ENCODE peak calls at places on chromosomes 4 and X, in nine cellular contexts. M is Peyer's patch, R is NCI-H2171, O is RPMI8226, V is LHCN-M2, Q is thoracic aorta, F is PC-3, J is NCI-H774, E is amniotic stem cell. L is an unnamed sample.

GRCh38 chr4:154658680-154659402 is 46.4 kb upstream of the FGG start:
- DNase-seq in M (no peak), R (no peak), O (no peak), V (peak), Q (no peak), F (no peak), J (no peak), E (no peak), L (no peak)

GRCh38 chrX:14528629-14529287 is 578 bp upstream of the GLRA2 start:
- DNase-seq in M (no peak), R (peak), O (peak), V (peak), Q (no peak), F (peak), J (peak), E (no peak), L (peak)

GRCh38 chrX:140157611-140158010 is 192.3 kb upstream of the CXorf66 start:
- DNase-seq in M (no peak), R (no peak), O (no peak), V (peak), Q (no peak), F (peak), J (no peak), E (no peak), L (no peak)

GRCh38 chr4:135508006-135508714 is 1306.6 kb upstream of the PABPC4L start:
- DNase-seq in M (no peak), R (no peak), O (peak), V (peak), Q (no peak), F (peak), J (no peak), E (no peak), L (no peak)

GRCh38 chrX:14927391-14927790 is 54.2 kb downstream of the MOSPD2 start:
- DNase-seq in M (no peak), R (no peak), O (no peak), V (no peak), Q (no peak), F (peak), J (no peak), E (no peak), L (no peak)

GRCh38 chrX:101208152-101208905 is 11.3 kb upstream of the DRP2 start:
- DNase-seq in M (no peak), R (no peak), O (no peak), V (no peak), Q (no peak), F (no peak), J (no peak), E (no peak), L (no peak)

GRCh38 chrX:38061335-38061734 is 55.0 kb downstream of the SYTL5 start:
- DNase-seq in M (no peak), R (no peak), O (no peak), V (peak), Q (no peak), F (peak), J (no peak), E (no peak), L (no peak)

GRCh38 chr4:98539299-98539698 is 119.1 kb downstream of the TSPAN5 start:
- DNase-seq in M (no peak), R (no peak), O (no peak), V (no peak), Q (no peak), F (no peak), J (no peak), E (no peak), L (no peak)

GRCh38 chr4:3481113-3481531 is 18.0 kb downstream of the DOK7 start:
- DNase-seq in M (no peak), R (no peak), O (no peak), V (peak), Q (no peak), F (no peak), J (no peak), E (no peak), L (no peak)

GRCh38 chrX:12701625-12702024 is 89.6 kb upstream of the PRPS2 start:
- DNase-seq in M (peak), R (peak), O (peak), V (peak), Q (no peak), F (peak), J (peak), E (peak), L (peak)

GRCh38 chr4:161573836-161574235 is 590.0 kb downstream of the FSTL5 start:
- DNase-seq in M (no peak), R (no peak), O (no peak), V (no peak), Q (no peak), F (peak), J (no peak), E (no peak), L (no peak)

GRCh38 chr4:1031956-1032795 is 20.8 kb downstream of the FGFRL1 start:
- DNase-seq in M (no peak), R (no peak), O (peak), V (peak), Q (no peak), F (peak), J (no peak), E (no peak), L (no peak)

GRCh38 chr4:7928711-7929505 is 10.8 kb downstream of the AFAP1 start:
- DNase-seq in M (no peak), R (no peak), O (no peak), V (peak), Q (no peak), F (no peak), J (no peak), E (no peak), L (no peak)

GRCh38 chr4:53141308-53141707 is 224.6 kb downstream of the SCFD2 start:
- DNase-seq in M (no peak), R (no peak), O (no peak), V (peak), Q (no peak), F (no peak), J (no peak), E (no peak), L (no peak)

GRCh38 chrX:71269801-71270395 is 13.5 kb upstream of the NONO start:
- DNase-seq in M (no peak), R (no peak), O (no peak), V (no peak), Q (no peak), F (no peak), J (no peak), E (no peak), L (no peak)

GRCh38 chr4:108738307-108738706 is 24.5 kb downstream of the ETNPPL start:
- DNase-seq in M (no peak), R (no peak), O (no peak), V (peak), Q (no peak), F (peak), J (no peak), E (no peak), L (no peak)

GRCh38 chrX:67700607-67701006 is 156.8 kb downstream of the AR start:
- DNase-seq in M (no peak), R (no peak), O (no peak), V (no peak), Q (no peak), F (no peak), J (no peak), E (no peak), L (no peak)

GRCh38 chrX:69156638-69157037 is 8.6 kb downstream of the PJA1 start:
- DNase-seq in M (no peak), R (no peak), O (no peak), V (no peak), Q (no peak), F (no peak), J (no peak), E (no peak), L (no peak)

GRCh38 chr4:30856795-30857564 is 136.8 kb downstream of the PCDH7 start:
- DNase-seq in M (no peak), R (no peak), O (no peak), V (no peak), Q (no peak), F (no peak), J (no peak), E (no peak), L (no peak)

GRCh38 chr4:165864228-165864627 is 8.8 kb upstream of the TLL1 start:
- DNase-seq in M (no peak), R (no peak), O (no peak), V (no peak), Q (no peak), F (no peak), J (no peak), E (no peak), L (no peak)

GRCh38 chrX:13270360-13270759 is 49.5 kb downstream of the ATXN3L start:
- DNase-seq in M (no peak), R (no peak), O (no peak), V (no peak), Q (no peak), F (peak), J (no peak), E (no peak), L (no peak)

GRCh38 chr4:87032884-87033533 is 98.2 kb downstream of the AFF1 start:
- DNase-seq in M (no peak), R (no peak), O (no peak), V (peak), Q (no peak), F (peak), J (no peak), E (peak), L (no peak)

GRCh38 chrX:100895365-100896075 is 21.4 kb upstream of the NOX1 start:
- DNase-seq in M (peak), R (no peak), O (peak), V (peak), Q (no peak), F (peak), J (peak), E (no peak), L (no peak)

GRCh38 chr4:101337688-101338087 is 9.6 kb downstream of the PPP3CA start:
- DNase-seq in M (no peak), R (no peak), O (no peak), V (peak), Q (no peak), F (peak), J (no peak), E (no peak), L (no peak)